ENCODE peak calls at places on chromosomes 12 and 14, in four cellular contexts. U, W, I and F are unnamed samples.

GRCh38 chr12:80321653-80322052 is 122.4 kb upstream of the PTPRQ start:
- DNase-seq in I (no peak), W (peak; percentile 80), U (peak; percentile 76), F (peak; percentile 62)

GRCh38 chr14:57136669-57137068 is 132.0 kb downstream of the EXOC5 start:
- DNase-seq in U (no peak), W (no peak), I (no peak), F (no peak)

GRCh38 chr12:27361372-27361771 is 28.7 kb downstream of the BMAL2 start:
- DNase-seq in W (no peak), U (no peak), I (no peak), F (peak; percentile 78)

GRCh38 chr12:45669093-45669492 is 60.4 kb upstream of the ARID2 start:
- DNase-seq in U (no peak), I (no peak), W (no peak), F (no peak)

GRCh38 chr14:60235440-60235839 is 13.6 kb upstream of the PPM1A start:
- DNase-seq in W (peak; percentile 52), U (no peak), I (no peak), F (no peak)

GRCh38 chr12:126781593-126781992 is 1485.4 kb upstream of the TMEM132C start:
- DNase-seq in I (peak; percentile 8), U (no peak), W (no peak), F (no peak)

GRCh38 chr14:66444271-66444987 is 41.7 kb upstream of the CCDC196 start:
- DNase-seq in I (no peak), W (no peak), U (peak; percentile 75), F (peak; percentile 35)

GRCh38 chr14:105476937-105477658 is 2.5 kb downstream of the CRIP2 start:
- DNase-seq in W (no peak), I (no peak), U (no peak), F (no peak)

GRCh38 chr12:102120564-102120873 is 536 bp downstream of the PARPBP start:
- DNase-seq in I (no peak), U (no peak), W (no peak), F (no peak)

GRCh38 chr14:70698288-70698687 is 56.6 kb downstream of the TTC9 start:
- DNase-seq in W (peak; percentile 87), U (peak; percentile 44), I (no peak), F (peak; percentile 72)

GRCh38 chr14:104600141-104600643 is 4.4 kb downstream of the TMEM179 start:
- DNase-seq in U (no peak), I (no peak), W (no peak), F (peak; percentile 36)

GRCh38 chr14:35285168-35285990 is 6.8 kb upstream of the PSMA6 start:
- DNase-seq in W (peak; percentile 33), I (peak; percentile 74), U (no peak), F (peak; percentile 30)

GRCh38 chr12:94272280-94272679 is 123.9 kb downstream of the PLXNC1 start:
- DNase-seq in W (no peak), I (no peak), U (no peak), F (no peak)

GRCh38 chr12:106135075-106135474 is 3.7 kb downstream of the NUAK1 start:
- DNase-seq in I (no peak), U (no peak), W (peak; percentile 31), F (no peak)

GRCh38 chr12:94872671-94873367 is 130.7 kb downstream of the NDUFA12 start:
- DNase-seq in U (peak; percentile 24), I (no peak), W (no peak), F (no peak)

GRCh38 chr14:77554816-77555599 is 56.4 kb upstream of the ISM2 start:
- DNase-seq in U (no peak), I (no peak), W (no peak), F (no peak)

GRCh38 chr12:66693901-66694513 is 15.1 kb upstream of the GRIP1 start:
- DNase-seq in W (peak; percentile 89), U (peak; percentile 68), I (peak; percentile 23), F (peak; percentile 81)

GRCh38 chr12:108643941-108644742 is 10.4 kb upstream of the SELPLG start:
- DNase-seq in I (no peak), W (peak; percentile 59), U (no peak), F (peak; percentile 65)

GRCh38 chr12:112317481-112317880 is 64.8 kb downstream of the HECTD4 start:
- DNase-seq in W (no peak), I (no peak), U (no peak), F (no peak)

GRCh38 chr12:46553266-46553665 is 180.7 kb upstream of the SLC38A2 start:
- DNase-seq in I (no peak), U (peak; percentile 32), W (peak; percentile 86), F (peak; percentile 88)

GRCh38 chr14:67620217-67620789 is 583 bp downstream of the ARG2 start:
- DNase-seq in U (peak; percentile 70), I (no peak), W (peak; percentile 36), F (peak; percentile 48)

GRCh38 chr12:89067436-89067835 is 284.9 kb downstream of the DUSP6 start:
- DNase-seq in I (no peak), U (no peak), W (peak; percentile 96), F (peak; percentile 93)

GRCh38 chr14:67704484-67705089 is 2.9 kb downstream of the RDH12 start:
- DNase-seq in U (peak; percentile 77), I (peak; percentile 47), W (peak; percentile 79), F (peak; percentile 65)

GRCh38 chr14:32469388-32470160 is 140.5 kb downstream of the AKAP6 start:
- DNase-seq in U (peak; percentile 41), I (no peak), W (peak; percentile 67), F (peak; percentile 78)

GRCh38 chr14:81430284-81430683 is 30.2 kb upstream of the STON2 start:
- DNase-seq in W (no peak), I (no peak), U (no peak), F (no peak)

GRCh38 chr12:85369365-85370154 is 89.5 kb downstream of the ALX1 start:
- DNase-seq in I (no peak), U (no peak), W (peak; percentile 17), F (no peak)

GRCh38 chr12:93653079-93653478 is 24.1 kb upstream of the CRADD start:
- DNase-seq in U (no peak), I (no peak), W (no peak), F (no peak)

GRCh38 chr12:98532687-98533304 is 17.4 kb downstream of the TMPO start:
- DNase-seq in W (peak; percentile 89), U (peak; percentile 83), I (no peak), F (peak; percentile 66)

GRCh38 chr12:96093543-96094196 is 58.3 kb upstream of the LTA4H start:
- DNase-seq in I (no peak), W (peak; percentile 53), U (no peak), F (no peak)

GRCh38 chr12:94735985-94736384 is 85.6 kb upstream of the TMCC3 start:
- DNase-seq in W (no peak), U (no peak), I (no peak), F (no peak)

GRCh38 chr12:64390275-64390851 is at the start of gene C12orf56:
- DNase-seq in W (no peak), U (peak; percentile 14), I (no peak), F (peak; percentile 67)

GRCh38 chr12:14454098-14454907 is 88.8 kb downstream of the ATF7IP start:
- DNase-seq in I (peak; percentile 32), U (peak; percentile 96), W (peak; percentile 59), F (peak; percentile 45)

DNA sequence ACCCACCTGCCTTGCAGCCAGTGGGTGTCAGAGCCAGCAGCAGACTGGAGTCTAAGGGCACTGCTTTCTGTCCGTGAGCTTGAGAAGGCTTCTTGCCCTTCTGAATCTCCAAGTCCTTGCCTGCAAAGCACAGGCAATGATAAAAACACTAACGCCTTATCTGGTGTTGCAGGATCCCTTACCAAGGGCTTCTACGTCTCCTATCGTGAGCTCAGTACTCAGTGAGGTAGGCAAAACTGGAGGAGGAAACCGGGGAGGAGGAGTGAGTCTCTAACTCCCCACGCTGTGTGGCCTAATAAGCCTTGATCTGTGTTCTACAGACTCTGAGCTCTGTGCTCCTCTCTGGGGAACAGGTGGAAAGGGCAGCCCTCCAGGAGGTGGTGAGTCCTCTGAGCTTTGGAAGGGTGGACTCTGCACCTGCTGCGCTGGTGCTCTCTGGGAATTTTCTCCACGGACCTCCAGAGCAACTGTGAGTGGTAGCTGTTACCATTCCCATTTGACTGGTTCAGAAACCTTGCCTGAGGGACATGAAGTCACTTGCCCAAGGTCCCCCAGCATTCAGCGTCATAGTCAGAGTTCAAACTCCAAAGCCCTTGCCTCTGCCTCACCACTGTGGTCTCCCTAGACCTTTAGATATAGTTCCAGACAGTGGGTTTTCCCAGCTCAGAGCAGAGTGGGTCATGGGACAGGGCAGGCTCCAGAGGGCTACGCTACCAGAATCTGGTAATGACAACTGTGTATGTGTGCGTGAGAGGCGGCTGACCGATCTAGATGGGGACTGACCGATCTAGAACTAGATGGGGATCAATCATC is 7.0 kb upstream of the MARK3 start:
- DNase-seq in I (no peak), U (no peak), W (no peak), F (no peak)
- H3K79me2 ChIP-seq in I (no peaks in the 10 kb centered on the region), U (no peaks in the 10 kb centered on the region), W (no peaks in the 10 kb centered on the region), F (peaks cover 2% of the 10 kb centered on the region)

DNA sequence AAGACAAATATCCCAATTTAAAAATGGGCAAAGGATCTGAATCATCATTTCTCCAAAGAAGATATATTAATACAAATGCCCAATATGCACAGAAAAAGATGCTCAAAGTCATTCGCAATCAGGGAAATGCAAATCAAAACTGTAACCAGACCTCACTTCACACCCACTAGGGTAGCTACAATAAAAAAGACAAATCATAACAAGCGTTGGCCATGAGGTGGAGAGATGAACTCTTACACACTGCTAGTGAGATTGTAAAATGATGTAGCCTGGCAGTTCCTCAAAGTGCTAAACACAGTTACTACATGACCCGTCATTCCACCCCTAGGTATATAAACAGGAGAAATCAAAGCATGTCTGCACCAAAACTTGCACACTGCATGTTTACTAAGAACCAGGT is 30.4 kb downstream of the CDC42BPB start:
- DNase-seq in W (peak; percentile 28), I (no peak), U (no peak), F (no peak)
- H3K79me2 ChIP-seq in W (peaks cover 95% of the 10 kb centered on the region), I (no peaks in the 10 kb centered on the region), U (peaks cover 41% of the 10 kb centered on the region), F (peaks cover 100% of the 10 kb centered on the region)

GRCh38 chr12:53664191-53664590 is 11.7 kb downstream of the ATP5MC2 start:
- DNase-seq in U (no peak), I (no peak), W (no peak), F (no peak)

GRCh38 chr12:53670308-53670707 is 5.6 kb downstream of the ATP5MC2 start:
- DNase-seq in W (no peak), U (no peak), I (no peak), F (no peak)

GRCh38 chr12:53670966-53671365 is 4.9 kb downstream of the ATP5MC2 start:
- DNase-seq in W (no peak), I (no peak), U (no peak), F (peak; percentile 55)

GRCh38 chr12:53667080-53667479 is 8.8 kb downstream of the ATP5MC2 start:
- DNase-seq in W (no peak), I (no peak), U (no peak), F (no peak)
- H3K79me2 ChIP-seq in W (no peaks in the 10 kb centered on the region), I (peaks cover 24% of the 10 kb centered on the region), U (no peaks in the 10 kb centered on the region), F (peaks cover 25% of the 10 kb centered on the region)

DNA sequence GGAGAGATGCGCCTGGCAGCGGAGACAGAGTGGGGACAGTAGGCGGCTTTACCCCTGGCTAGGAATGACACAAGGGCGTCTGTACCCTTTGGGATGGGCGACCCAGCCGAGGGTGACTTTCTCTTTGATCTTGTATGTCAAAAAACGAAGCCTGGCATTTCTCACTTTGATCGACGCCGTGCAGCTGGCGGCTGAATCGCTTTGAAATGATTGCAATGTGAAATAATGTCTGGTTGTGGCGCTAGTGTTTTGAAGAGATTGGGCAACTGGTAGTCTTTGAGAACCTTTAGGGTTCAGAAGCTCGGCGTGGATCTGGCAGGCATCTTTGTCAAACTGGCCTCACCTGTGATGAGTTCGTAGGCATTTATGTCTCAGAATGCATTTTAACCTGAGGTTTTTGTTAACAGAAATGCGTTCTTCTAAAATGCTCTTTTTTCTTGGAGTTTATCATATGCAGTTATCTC is 992 bp downstream of the ATF1 start:
- DNase-seq in U (peak; percentile 62), W (peak; percentile 45), I (peak; percentile 74), F (peak; percentile 67)
- H3K79me2 ChIP-seq in U (peaks cover 32% of the 10 kb centered on the region), W (peaks cover 79% of the 10 kb centered on the region), I (peaks cover 66% of the 10 kb centered on the region), F (peaks cover 68% of the 10 kb centered on the region)